ENCODE peak calls at places on chromosome 5, in five cellular contexts. T is NCI-H1105, D is DMS79, L is adipocyte, Z is NCI-H510A treated with DMSO at 0.1 percent for 48 hours. E is an unnamed sample.

GRCh38 chr5:170270670-170271069 is 26.9 kb downstream of the LCP2 start:
- DNase-seq in D (no peak), Z (no peak), L (no peak), T (no peak), E (no peak)

GRCh38 chr5:155728857-155729683 is 597.9 kb upstream of the SGCD start:
- DNase-seq in L (peak), T (peak), Z (peak), D (peak), E (no peak)

GRCh38 chr5:145697251-145698016 is 137.7 kb downstream of the PRELID2 start:
- DNase-seq in D (no peak), L (peak), T (no peak), Z (no peak), E (no peak)

GRCh38 chr5:80754900-80755299 is 100.1 kb upstream of the DHFR start:
- DNase-seq in T (no peak), L (no peak), D (no peak), Z (no peak), E (no peak)

GRCh38 chr5:34817558-34818351 is 21.2 kb upstream of the TTC23L start:
- DNase-seq in L (peak), D (no peak), Z (no peak), T (no peak), E (no peak)

GRCh38 chr5:157665467-157666085 is 5.8 kb upstream of the C5orf52 start:
- DNase-seq in L (peak), D (no peak), Z (no peak), T (no peak), E (no peak)

GRCh38 chr5:60844429-60844890 is 391 bp upstream of the ELOVL7 start:
- DNase-seq in D (no peak), T (peak), Z (peak), L (peak), E (no peak)

GRCh38 chr5:150122536-150123481 is 32.8 kb downstream of the PDGFRB start:
- DNase-seq in D (no peak), T (no peak), Z (no peak), L (no peak), E (no peak)

GRCh38 chr5:149549461-149550266 is 1.6 kb downstream of the CSNK1A1 start:
- DNase-seq in L (peak), Z (peak), D (peak), T (peak), E (peak)

E was measured in NCI-H526 treated with DMSO at 0.1 percent for 48 hours.